ENCODE peak calls at places on chromosome 10, in four cellular contexts. L is RKO, B is NCI-H524, F is Caki2. H is an unnamed sample.

GRCh38 chr10:115879372-115879771 is 393.6 kb downstream of the GFRA1 start:
- DNase-seq in L (no peak), B (no peak), F (no peak), H (no peak)

GRCh38 chr10:94115725-94116124 is 122.0 kb downstream of the PLCE1 start:
- DNase-seq in L (peak; percentile 64), B (no peak), F (peak; percentile 41), H (no peak)

GRCh38 chr10:63819753-63820347 is 298.6 kb downstream of the REEP3 start:
- DNase-seq in L (peak; percentile 72), B (no peak), F (peak; percentile 28), H (no peak)

GRCh38 chr10:132447446-132448247 is 50.6 kb downstream of the PWWP2B start:
- DNase-seq in L (peak; percentile 59), B (no peak), F (no peak), H (peak; percentile 61)

GRCh38 chr10:57468886-57469432 is 798.7 kb downstream of the IPMK start:
- DNase-seq in L (no peak), B (no peak), F (no peak), H (no peak)

GRCh38 chr10:103724074-103724473 is 131.3 kb downstream of the SH3PXD2A start:
- DNase-seq in L (no peak), B (no peak), F (no peak), H (no peak)

GRCh38 chr10:33706191-33706590 is 371.7 kb upstream of the NRP1 start:
- DNase-seq in L (no peak), B (no peak), F (no peak), H (no peak)

GRCh38 chr10:108180883-108181282 is 1016.4 kb upstream of the SORCS1 start:
- DNase-seq in L (no peak), B (no peak), F (no peak), H (no peak)

GRCh38 chr10:4447977-4448376 is 378.0 kb upstream of the AKR1E2 start:
- DNase-seq in L (no peak), B (no peak), F (no peak), H (no peak)

GRCh38 chr10:72049969-72050781 is 38.2 kb downstream of the SPOCK2 start:
- DNase-seq in L (no peak), B (peak; percentile 4), F (no peak), H (no peak)

GRCh38 chr10:62076872-62077271 is 175.4 kb downstream of the ARID5B start:
- DNase-seq in L (peak; percentile 2), B (no peak), F (peak; percentile 52), H (no peak)

H was measured in CD8-positive, alpha-beta T cell.